ENCODE peak calls at places on chromosome 14, in nine cellular contexts. P is CD4-positive, alpha-beta memory T cell; T is T-helper 2 cell treated with Interferon-gamma antibody and Interleukin-4, amounts not matched to agents 5 μg/mL and 100 μg/mL, for 36 hours; B is T-helper 1 cell; O is MCF 10A; R is NCI-H345; C is NCI-H1417; U is activated T-cell treated with anti-CD3 and anti-CD28 coated beads for 48 hours; I is T follicular helper cell. G is an unnamed sample.

GRCh38 chr14:106694638-106695393 is 1168.4 kb downstream of the TMEM121 start:
- DNase-seq in P (peak; percentile 33), T (peak; percentile 60), B (peak; percentile 56), O (peak; percentile 32), R (peak; percentile 87), C (no peak), U (peak; percentile 66), I (peak; percentile 46), G (no peak)

GRCh38 chr14:56996721-56997399 is 186.6 kb upstream of the OTX2 start:
- DNase-seq in P (no peak), T (no peak), B (no peak), O (no peak), R (no peak), C (peak; percentile 84), U (no peak), I (no peak), G (peak; percentile 98)

GRCh38 chr14:74585406-74586335 is 26.4 kb downstream of the LTBP2 start:
- DNase-seq in P (no peak), T (no peak), B (no peak), O (no peak), R (no peak), C (no peak), U (no peak), I (no peak), G (no peak)

GRCh38 chr14:100581228-100582145 is 5.7 kb downstream of the BEGAIN start:
- DNase-seq in P (no peak), T (no peak), B (no peak), O (no peak), R (no peak), C (no peak), U (no peak), I (no peak), G (no peak)

GRCh38 chr14:37083599-37083998 is 88.8 kb downstream of the SLC25A21 start:
- DNase-seq in P (no peak), T (no peak), B (no peak), O (no peak), R (no peak), C (no peak), U (no peak), I (no peak), G (no peak)

GRCh38 chr14:104429291-104429861 is 150.2 kb upstream of the C14orf180 start:
- DNase-seq in P (no peak), T (peak; percentile 2), B (no peak), O (no peak), R (no peak), C (peak; percentile 33), U (no peak), I (no peak), G (peak; percentile 6)

GRCh38 chr14:92549096-92549852 is 35.7 kb downstream of the RIN3 start:
- DNase-seq in P (no peak), T (no peak), B (no peak), O (no peak), R (no peak), C (no peak), U (no peak), I (no peak), G (no peak)

GRCh38 chr14:104385189-104386135 is 194.1 kb upstream of the C14orf180 start:
- DNase-seq in P (no peak), T (no peak), B (no peak), O (no peak), R (no peak), C (no peak), U (no peak), I (no peak), G (no peak)

GRCh38 chr14:92877757-92878431 is 45.1 kb upstream of the CHGA start:
- DNase-seq in P (no peak), T (no peak), B (no peak), O (peak; percentile 15), R (no peak), C (no peak), U (no peak), I (no peak), G (no peak)

GRCh38 chr14:35406811-35407630 is 2.5 kb upstream of the NFKBIA start:
- DNase-seq in P (peak; percentile 38), T (no peak), B (no peak), O (peak; percentile 84), R (peak; percentile 75), C (peak; percentile 50), U (no peak), I (no peak), G (peak; percentile 75)

GRCh38 chr14:85587152-85587697 is 57.3 kb downstream of the FLRT2 start:
- DNase-seq in P (no peak), T (no peak), B (no peak), O (peak; percentile 58), R (no peak), C (no peak), U (no peak), I (no peak), G (no peak)

GRCh38 chr14:65095633-65096205 is 6.6 kb downstream of the MAX start:
- DNase-seq in P (no peak), T (no peak), B (no peak), O (no peak), R (no peak), C (no peak), U (no peak), I (no peak), G (no peak)

GRCh38 chr14:64234877-64235651 is 59.1 kb downstream of the ESR2 start:
- DNase-seq in P (no peak), T (no peak), B (no peak), O (peak; percentile 57), R (peak; percentile 76), C (no peak), U (no peak), I (no peak), G (no peak)

GRCh38 chr14:38646391-38646790 is 390.5 kb upstream of the CLEC14A start:
- DNase-seq in P (no peak), T (no peak), B (no peak), O (peak; percentile 8), R (no peak), C (no peak), U (no peak), I (no peak), G (no peak)

GRCh38 chr14:96705422-96706092 is 91.6 kb upstream of the VRK1 start:
- DNase-seq in P (no peak), T (no peak), B (no peak), O (no peak), R (no peak), C (no peak), U (no peak), I (no peak), G (no peak)

GRCh38 chr14:103198429-103199140 is 75.3 kb downstream of the TNFAIP2 start:
- DNase-seq in P (no peak), T (no peak), B (no peak), O (peak; percentile 74), R (no peak), C (no peak), U (no peak), I (no peak), G (no peak)

GRCh38 chr14:90534091-90534837 is 137.4 kb downstream of the CALM1 start:
- DNase-seq in P (no peak), T (peak; percentile 7), B (no peak), O (no peak), R (no peak), C (no peak), U (no peak), I (no peak), G (no peak)